ENCODE peak calls at places on chromosome 5, in ten cellular contexts. G is aorta; V is lung microvascular endothelial cell; O is iPS-NIHi11; Y is activated CD4-positive, alpha-beta T cell treated with anti-CD3 and anti-CD28 coated beads, Interleukin-2, amount 50 U/mL, for 1 hour; S is HEK293T; M is tibial artery; B is NCI-H2081; U is T-helper 17 cell; D is GM10248. E is an unnamed sample.

GRCh38 chr5:43017438-43017820 is 22.7 kb downstream of the ANXA2R start:
- DNase-seq in G (no peak), V (peak), O (no peak), Y (no peak), S (no peak), M (peak), B (peak), U (no peak), D (no peak), E (no peak)

GRCh38 chr5:139390639-139391569 is 1.2 kb upstream of the MZB1 start:
- DNase-seq in G (peak), V (no peak), O (no peak), Y (no peak), S (no peak), M (peak), B (no peak), U (no peak), D (no peak), E (no peak)

GRCh38 chr5:143977891-143978448 is 166.0 kb downstream of the HMHB1 start:
- DNase-seq in G (no peak), V (peak), O (no peak), Y (no peak), S (no peak), M (no peak), B (no peak), U (no peak), D (no peak), E (no peak)

GRCh38 chr5:108642170-108642906 is 105.4 kb upstream of the FER start:
- DNase-seq in G (no peak), V (peak), O (peak), Y (peak), S (peak), M (peak), B (peak), U (peak), D (peak), E (no peak)

GRCh38 chr5:41835625-41836024 is 34.6 kb downstream of the OXCT1 start:
- DNase-seq in G (peak), V (peak), O (peak), Y (no peak), S (no peak), M (peak), B (no peak), U (no peak), D (no peak), E (peak)

GRCh38 chr5:150044334-150044681 is 42.0 kb downstream of the CSF1R start:
- DNase-seq in G (no peak), V (peak), O (no peak), Y (no peak), S (no peak), M (no peak), B (no peak), U (no peak), D (no peak), E (no peak)

GRCh38 chr5:168908207-168908606 is 329.0 kb upstream of the PANK3 start:
- DNase-seq in G (no peak), V (no peak), O (no peak), Y (no peak), S (no peak), M (no peak), B (no peak), U (no peak), D (no peak), E (no peak)

GRCh38 chr5:5891350-5891749 is 468.9 kb downstream of the ICE1 start:
- DNase-seq in G (no peak), V (no peak), O (no peak), Y (no peak), S (no peak), M (no peak), B (no peak), U (no peak), D (no peak), E (no peak)

GRCh38 chr5:161925960-161926359 is 78.0 kb downstream of the GABRA1 start:
- DNase-seq in G (no peak), V (no peak), O (no peak), Y (no peak), S (no peak), M (no peak), B (no peak), U (no peak), D (no peak), E (no peak)

GRCh38 chr5:10660720-10661387 is 97.0 kb downstream of the ANKRD33B start:
- DNase-seq in G (no peak), V (no peak), O (no peak), Y (no peak), S (no peak), M (no peak), B (no peak), U (no peak), D (no peak), E (no peak)

GRCh38 chr5:57054135-57054534 is 102.2 kb upstream of the MIER3 start:
- DNase-seq in G (no peak), V (no peak), O (no peak), Y (no peak), S (no peak), M (no peak), B (no peak), U (no peak), D (no peak), E (no peak)

GRCh38 chr5:126376443-126376842 is 46.8 kb upstream of the GRAMD2B start:
- DNase-seq in G (peak), V (no peak), O (no peak), Y (no peak), S (no peak), M (no peak), B (no peak), U (no peak), D (no peak), E (no peak)

GRCh38 chr5:107369622-107370021 is 301.1 kb downstream of the EFNA5 start:
- DNase-seq in G (no peak), V (no peak), O (no peak), Y (no peak), S (no peak), M (no peak), B (no peak), U (no peak), D (no peak), E (no peak)

GRCh38 chr5:137190031-137190430 is 309.1 kb downstream of the SPOCK1 start:
- DNase-seq in G (no peak), V (no peak), O (no peak), Y (no peak), S (no peak), M (no peak), B (no peak), U (no peak), D (no peak), E (no peak)

GRCh38 chr5:64513492-64513891 is 7.7 kb downstream of the RGS7BP start:
- DNase-seq in G (no peak), V (no peak), O (no peak), Y (no peak), S (no peak), M (no peak), B (no peak), U (no peak), D (no peak), E (no peak)

GRCh38 chr5:127373858-127374491 is 83.4 kb downstream of the MEGF10 start:
- DNase-seq in G (no peak), V (no peak), O (peak), Y (no peak), S (no peak), M (no peak), B (no peak), U (no peak), D (no peak), E (no peak)

GRCh38 chr5:172691886-172692285 is 50.8 kb downstream of the NEURL1B start:
- DNase-seq in G (peak), V (no peak), O (peak), Y (no peak), S (peak), M (no peak), B (no peak), U (no peak), D (no peak), E (no peak)

GRCh38 chr5:151670953-151671636 is 15.6 kb downstream of the SPARC start:
- DNase-seq in G (peak), V (peak), O (no peak), Y (no peak), S (no peak), M (peak), B (no peak), U (no peak), D (no peak), E (no peak)

GRCh38 chr5:127961006-127961763 is 122.4 kb upstream of the SLC12A2 start:
- DNase-seq in G (no peak), V (peak), O (no peak), Y (no peak), S (no peak), M (no peak), B (no peak), U (no peak), D (no peak), E (no peak)

GRCh38 chr5:77778881-77779438 is 2.8 kb upstream of the TBCA start:
- DNase-seq in G (no peak), V (no peak), O (no peak), Y (no peak), S (no peak), M (no peak), B (no peak), U (no peak), D (no peak), E (no peak)

GRCh38 chr5:153654892-153655520 is 164.5 kb downstream of the GRIA1 start:
- DNase-seq in G (no peak), V (no peak), O (no peak), Y (no peak), S (no peak), M (no peak), B (no peak), U (no peak), D (no peak), E (no peak)

GRCh38 chr5:10663531-10664183 is 97.4 kb downstream of the DAP start:
- DNase-seq in G (no peak), V (no peak), O (peak), Y (no peak), S (no peak), M (no peak), B (peak), U (no peak), D (no peak), E (no peak)

GRCh38 chr5:6180231-6180872 is 198.0 kb downstream of the MED10 start:
- DNase-seq in G (no peak), V (no peak), O (no peak), Y (no peak), S (no peak), M (no peak), B (no peak), U (no peak), D (no peak), E (no peak)

GRCh38 chr5:130652178-130652577 is 512.9 kb downstream of the HINT1 start:
- DNase-seq in G (no peak), V (no peak), O (no peak), Y (no peak), S (no peak), M (no peak), B (no peak), U (no peak), D (no peak), E (no peak)

E was measured in GOT3.